ENCODE peak calls at places on chromosomes 6 and 20, in four cellular contexts. M is T follicular helper cell, W is nephron progenitor cell, K is brain microvascular endothelial cell. A is an unnamed sample.

GRCh38 chr6:22003219-22003779 is 293.5 kb downstream of the PRL start:
- DNase-seq in K (no peak), M (no peak), W (no peak), A (no peak)

GRCh38 chr6:135181333-135182119 is 418 bp downstream of the MYB start:
- DNase-seq in M (no peak), W (no peak), K (no peak), A (peak)

GRCh38 chr20:49267327-49267726 is 10.5 kb downstream of the ZNFX1 start:
- DNase-seq in W (no peak), M (no peak), K (no peak), A (no peak)

GRCh38 chr6:12483712-12484111 is 193.6 kb downstream of the EDN1 start:
- DNase-seq in W (no peak), M (no peak), K (peak), A (no peak)

GRCh38 chr6:36755435-36756348 is 58.1 kb downstream of the RAB44 start:
- DNase-seq in M (peak), W (no peak), K (peak), A (no peak)

GRCh38 chr20:14142171-14142570 is 146.9 kb downstream of the MACROD2 start:
- DNase-seq in K (peak), W (peak), M (no peak), A (peak)

GRCh38 chr6:21634582-21634981 is 41.0 kb downstream of the SOX4 start:
- DNase-seq in W (no peak), K (peak), M (no peak), A (no peak)

GRCh38 chr20:56362833-56363413 is 4.1 kb downstream of the FAM210B start:
- DNase-seq in W (no peak), M (no peak), K (no peak), A (peak)

GRCh38 chr6:143673638-143674037 is 4.1 kb upstream of the PHACTR2 start:
- DNase-seq in M (no peak), W (peak), K (peak), A (peak)

GRCh38 chr6:6915813-6916547 is 191.8 kb upstream of the RREB1 start:
- DNase-seq in M (no peak), K (no peak), W (no peak), A (no peak)

GRCh38 chr6:114194362-114195343 is 148.2 kb downstream of the HS3ST5 start:
- DNase-seq in W (no peak), M (no peak), K (peak), A (no peak)

GRCh38 chr6:101114703-101115102 is 233.6 kb upstream of the ASCC3 start:
- DNase-seq in K (peak), W (peak), M (no peak), A (peak)

GRCh38 chr6:18211338-18211737 is 53.0 kb downstream of the DEK start:
- DNase-seq in K (no peak), M (no peak), W (no peak), A (no peak)

GRCh38 chr6:154909821-154910220 is 85.3 kb upstream of the TIAM2 start:
- DNase-seq in M (no peak), K (no peak), W (no peak), A (peak)

GRCh38 chr6:167221408-167222201 is 63.8 kb upstream of the GPR31 start:
- DNase-seq in M (no peak), W (no peak), K (no peak), A (no peak)

GRCh38 chr6:147023581-147023980 is 180.6 kb upstream of the STXBP5 start:
- DNase-seq in K (no peak), W (no peak), M (no peak), A (no peak)

GRCh38 chr6:34377984-34378383 is 14.5 kb downstream of the NUDT3 start:
- DNase-seq in M (no peak), K (no peak), W (no peak), A (no peak)

GRCh38 chr6:103456652-103457051 is 1403.1 kb downstream of the HACE1 start:
- DNase-seq in M (no peak), W (no peak), K (no peak), A (no peak)

GRCh38 chr6:48628316-48628715 is 517.3 kb upstream of the PTCHD4 start:
- DNase-seq in M (no peak), K (peak), W (no peak), A (no peak)

GRCh38 chr6:160349837-160350236 is 1.7 kb downstream of the SLC22A3 start:
- DNase-seq in K (no peak), M (no peak), W (no peak), A (no peak)

GRCh38 chr6:108671790-108672189 is 111.1 kb downstream of the FOXO3 start:
- DNase-seq in M (no peak), K (no peak), W (no peak), A (no peak)